ENCODE peak calls at places on chromosomes 4 and X, in seven cellular contexts. Q is amniotic epithelial cell; C is PC-3; Z is RCC 7860; V is tibial nerve; R is activated naive CD4-positive, alpha-beta T cell treated with Interleukin-2 at 50 U/mL for 16 hours; B is trophoblast cell. U is an unnamed sample.

GRCh38 chr4:7857238-7857701 is 82.4 kb downstream of the AFAP1 start:
- DNase-seq in V (no peak), Q (peak), B (peak), C (peak), R (no peak), Z (no peak), U (peak)

GRCh38 chr4:26813698-26814097 is 46.9 kb upstream of the STIM2 start:
- DNase-seq in C (no peak), V (no peak), Q (no peak), B (no peak), Z (no peak), R (no peak), U (no peak)

GRCh38 chrX:122565952-122566351 is 618.1 kb upstream of the GRIA3 start:
- DNase-seq in B (peak), C (peak), Z (peak), Q (peak), R (no peak), V (no peak), U (peak)

GRCh38 chrX:108036298-108036973 is 8.4 kb upstream of the VSIG1 start:
- DNase-seq in B (no peak), V (no peak), R (no peak), C (peak), Q (peak), Z (peak), U (peak)

GRCh38 chr4:110087116-110087708 is 111.2 kb downstream of the ELOVL6 start:
- DNase-seq in Z (peak), V (no peak), R (no peak), Q (peak), C (peak), B (no peak), U (peak)

GRCh38 chr4:184282895-184283654 is 65.4 kb upstream of the ENPP6 start:
- DNase-seq in C (no peak), Q (no peak), B (no peak), Z (no peak), V (no peak), R (peak), U (no peak)

GRCh38 chr4:132557660-132558059 is 591.4 kb upstream of the PCDH10 start:
- DNase-seq in Q (peak), Z (no peak), C (peak), R (no peak), B (no peak), V (no peak), U (no peak)

GRCh38 chr4:10582059-10582686 is 102.4 kb downstream of the CLNK start:
- DNase-seq in Q (peak), V (peak), Z (peak), R (no peak), C (peak), B (peak), U (peak)

GRCh38 chrX:76420237-76420636 is 7.3 kb upstream of the MAGEE1 start:
- DNase-seq in B (no peak), C (peak), V (no peak), Z (no peak), Q (no peak), R (no peak), U (no peak)

GRCh38 chr4:88567591-88567990 is 24.7 kb upstream of the HERC3 start:
- DNase-seq in Z (no peak), R (no peak), V (no peak), B (no peak), C (no peak), Q (no peak), U (no peak)

GRCh38 chrX:100615015-100615414 is 21.6 kb downstream of the TSPAN6 start:
- DNase-seq in Q (peak), R (no peak), Z (peak), C (peak), B (peak), V (no peak), U (peak)

GRCh38 chrX:8820910-8821527 is 19.8 kb upstream of the FAM9A start:
- DNase-seq in B (no peak), R (no peak), V (no peak), Q (peak), Z (no peak), C (peak), U (peak)

GRCh38 chr4:41933997-41934812 is 1.0 kb upstream of the TMEM33 start:
- DNase-seq in Q (peak), B (peak), R (no peak), Z (no peak), V (no peak), C (no peak), U (no peak)

GRCh38 chrX:70087857-70088256 is 25.6 kb downstream of the OTUD6A start:
- DNase-seq in Z (no peak), B (no peak), C (peak), V (no peak), Q (peak), R (no peak), U (peak)

GRCh38 chr4:186326391-186326790 is 60.4 kb downstream of the F11 start:
- DNase-seq in C (no peak), Z (no peak), Q (no peak), V (no peak), R (no peak), B (no peak), U (no peak)

GRCh38 chr4:176902710-176903323 is 110.1 kb upstream of the VEGFC start:
- DNase-seq in Z (peak), C (peak), V (no peak), B (no peak), Q (peak), R (no peak), U (peak)

GRCh38 chr4:48602222-48602621 is 112.2 kb downstream of the ZAR1 start:
- DNase-seq in Z (peak), R (no peak), V (no peak), Q (peak), B (no peak), C (peak), U (peak)

GRCh38 chrX:28922106-28922505 is 334.9 kb downstream of the IL1RAPL1 start:
- DNase-seq in Q (peak), B (no peak), Z (no peak), R (no peak), V (no peak), C (no peak), U (no peak)

GRCh38 chrX:129984196-129984962 is 1.9 kb downstream of the BCORL1 start:
- DNase-seq in Z (no peak), Q (no peak), C (no peak), B (no peak), V (no peak), R (peak), U (no peak)

GRCh38 chrX:76183289-76184057 is 10.6 kb downstream of the PBDC1 start:
- DNase-seq in B (no peak), R (no peak), Z (peak), Q (peak), V (no peak), C (peak), U (peak)

GRCh38 chrX:13373027-13373806 is 53.4 kb upstream of the ATXN3L start:
- DNase-seq in C (peak), B (no peak), Z (peak), Q (peak), R (no peak), V (no peak), U (peak)

U was measured in mesenchymal stem cell.